ENCODE peak calls at places on chromosomes 4 and X, in nine cellular contexts. One of them, this sample, is unnamed.
A peak's percentile ranks its signal among the peaks of the same experiment; 100 is the strongest.

GRCh38 chrX:13123857-13124345 is 79.5 kb upstream of the FAM9C start:
- DNase-seq in IMR-90: peak; percentile 85
- DNase-seq in fibroblast of lung: peak; percentile 81
- DNase-seq in mesenchymal stem cell: peak; percentile 28
- DNase-seq in neural progenitor cell: no peak
- DNase-seq in H9: no peak
- DNase-seq in PC-3: peak; percentile 68
- DNase-seq in K562: no peak
- DNase-seq in SK-N-SH: no peak
- DNase-seq in this sample: peak; percentile 61

GRCh38 chr4:137129471-137130244 is 402.6 kb downstream of the PCDH18 start:
- DNase-seq in IMR-90: peak; percentile 67
- DNase-seq in fibroblast of lung: peak; percentile 45
- DNase-seq in mesenchymal stem cell: peak; percentile 51
- DNase-seq in neural progenitor cell: no peak
- DNase-seq in H9: no peak
- DNase-seq in PC-3: no peak
- DNase-seq in K562: no peak
- DNase-seq in SK-N-SH: no peak
- DNase-seq in this sample: no peak

GRCh38 chr4:58357947-58358346 is 1247.8 kb upstream of the IGFBP7 start:
- DNase-seq in IMR-90: no peak
- DNase-seq in fibroblast of lung: no peak
- DNase-seq in mesenchymal stem cell: no peak
- DNase-seq in neural progenitor cell: no peak
- DNase-seq in H9: no peak
- DNase-seq in PC-3: no peak
- DNase-seq in K562: no peak
- DNase-seq in SK-N-SH: no peak
- DNase-seq in this sample: no peak

GRCh38 chr4:48184891-48185290 is 50.8 kb upstream of the TXK start:
- DNase-seq in IMR-90: peak; percentile 38
- DNase-seq in fibroblast of lung: peak; percentile 42
- DNase-seq in mesenchymal stem cell: no peak
- DNase-seq in neural progenitor cell: no peak
- DNase-seq in H9: no peak
- DNase-seq in PC-3: no peak
- DNase-seq in K562: no peak
- DNase-seq in SK-N-SH: no peak
- DNase-seq in this sample: no peak

GRCh38 chr4:29966386-29966785 is 753.8 kb upstream of the PCDH7 start:
- DNase-seq in IMR-90: no peak
- DNase-seq in fibroblast of lung: no peak
- DNase-seq in mesenchymal stem cell: no peak
- DNase-seq in neural progenitor cell: peak; percentile 30
- DNase-seq in H9: no peak
- DNase-seq in PC-3: no peak
- DNase-seq in K562: no peak
- DNase-seq in SK-N-SH: no peak
- DNase-seq in this sample: no peak

GRCh38 chrX:17656035-17656418 is 81.3 kb upstream of the SCML1 start:
- DNase-seq in IMR-90: no peak
- DNase-seq in fibroblast of lung: no peak
- DNase-seq in mesenchymal stem cell: no peak
- DNase-seq in neural progenitor cell: peak; percentile 36
- DNase-seq in H9: no peak
- DNase-seq in PC-3: no peak
- DNase-seq in K562: no peak
- DNase-seq in SK-N-SH: peak; percentile 56
- DNase-seq in this sample: peak; percentile 75

GRCh38 chr4:104420766-104421165 is 73.9 kb downstream of the CXXC4 start:
- DNase-seq in IMR-90: no peak
- DNase-seq in fibroblast of lung: peak; percentile 41
- DNase-seq in mesenchymal stem cell: peak; percentile 24
- DNase-seq in neural progenitor cell: peak; percentile 67
- DNase-seq in H9: no peak
- DNase-seq in PC-3: no peak
- DNase-seq in K562: no peak
- DNase-seq in SK-N-SH: no peak
- DNase-seq in this sample: no peak

GRCh38 chrX:23900220-23900797 is 7.4 kb downstream of the APOO start:
- DNase-seq in IMR-90: no peak
- DNase-seq in fibroblast of lung: no peak
- DNase-seq in mesenchymal stem cell: peak; percentile 65
- DNase-seq in neural progenitor cell: no peak
- DNase-seq in H9: no peak
- DNase-seq in PC-3: no peak
- DNase-seq in K562: no peak
- DNase-seq in SK-N-SH: no peak
- DNase-seq in this sample: no peak

GRCh38 chrX:119541188-119541587 is 24.0 kb downstream of the STEEP1 start:
- DNase-seq in IMR-90: peak; percentile 86
- DNase-seq in fibroblast of lung: peak; percentile 74
- DNase-seq in mesenchymal stem cell: peak; percentile 81
- DNase-seq in neural progenitor cell: no peak
- DNase-seq in H9: peak; percentile 54
- DNase-seq in PC-3: peak; percentile 71
- DNase-seq in K562: no peak
- DNase-seq in SK-N-SH: no peak
- DNase-seq in this sample: peak; percentile 72

GRCh38 chr4:26116057-26116456 is 202.0 kb downstream of the SMIM20 start:
- DNase-seq in IMR-90: no peak
- DNase-seq in fibroblast of lung: no peak
- DNase-seq in mesenchymal stem cell: no peak
- DNase-seq in neural progenitor cell: no peak
- DNase-seq in H9: no peak
- DNase-seq in PC-3: peak; percentile 14
- DNase-seq in K562: no peak
- DNase-seq in SK-N-SH: no peak
- DNase-seq in this sample: no peak

GRCh38 chr4:25486171-25486570 is 109.1 kb downstream of the ANAPC4 start:
- DNase-seq in IMR-90: no peak
- DNase-seq in fibroblast of lung: peak; percentile 62
- DNase-seq in mesenchymal stem cell: no peak
- DNase-seq in neural progenitor cell: no peak
- DNase-seq in H9: no peak
- DNase-seq in PC-3: peak; percentile 50
- DNase-seq in K562: no peak
- DNase-seq in SK-N-SH: no peak
- DNase-seq in this sample: no peak

GRCh38 chrX:68416592-68416991 is 16.7 kb downstream of the OPHN1 start:
- DNase-seq in IMR-90: no peak
- DNase-seq in fibroblast of lung: peak; percentile 68
- DNase-seq in mesenchymal stem cell: peak; percentile 31
- DNase-seq in neural progenitor cell: no peak
- DNase-seq in H9: no peak
- DNase-seq in PC-3: peak; percentile 88
- DNase-seq in K562: no peak
- DNase-seq in SK-N-SH: no peak
- DNase-seq in this sample: no peak

GRCh38 chr4:69830529-69831269 is 29.2 kb downstream of the SULT1E1 start:
- DNase-seq in IMR-90: no peak
- DNase-seq in fibroblast of lung: peak; percentile 27
- DNase-seq in mesenchymal stem cell: no peak
- DNase-seq in neural progenitor cell: no peak
- DNase-seq in H9: peak; percentile 45
- DNase-seq in PC-3: peak; percentile 83
- DNase-seq in K562: no peak
- DNase-seq in SK-N-SH: no peak
- DNase-seq in this sample: no peak

GRCh38 chr4:46992338-46992737 is 1.0 kb downstream of the GABRA4 start:
- DNase-seq in IMR-90: no peak
- DNase-seq in fibroblast of lung: no peak
- DNase-seq in mesenchymal stem cell: no peak
- DNase-seq in neural progenitor cell: peak; percentile 4
- DNase-seq in H9: no peak
- DNase-seq in PC-3: no peak
- DNase-seq in K562: no peak
- DNase-seq in SK-N-SH: no peak
- DNase-seq in this sample: peak; percentile 5

GRCh38 chrX:16436348-16437188 is 213.4 kb upstream of the S100G start:
- DNase-seq in IMR-90: peak; percentile 75
- DNase-seq in fibroblast of lung: peak; percentile 51
- DNase-seq in mesenchymal stem cell: peak; percentile 65
- DNase-seq in neural progenitor cell: peak; percentile 91
- DNase-seq in H9: peak; percentile 82
- DNase-seq in PC-3: peak; percentile 91
- DNase-seq in K562: peak; percentile 58
- DNase-seq in SK-N-SH: peak; percentile 55
- DNase-seq in this sample: peak; percentile 74

GRCh38 chr4:1763070-1763549 is 30.0 kb upstream of the FGFR3 start:
- DNase-seq in IMR-90: no peak
- DNase-seq in fibroblast of lung: no peak
- DNase-seq in mesenchymal stem cell: no peak
- DNase-seq in neural progenitor cell: no peak
- DNase-seq in H9: no peak
- DNase-seq in PC-3: no peak
- DNase-seq in K562: no peak
- DNase-seq in SK-N-SH: no peak
- DNase-seq in this sample: no peak

GRCh38 chr4:36677122-36677521 is 395.7 kb downstream of the DTHD1 start:
- DNase-seq in IMR-90: no peak
- DNase-seq in fibroblast of lung: peak; percentile 1
- DNase-seq in mesenchymal stem cell: no peak
- DNase-seq in neural progenitor cell: no peak
- DNase-seq in H9: no peak
- DNase-seq in PC-3: no peak
- DNase-seq in K562: no peak
- DNase-seq in SK-N-SH: no peak
- DNase-seq in this sample: peak; percentile 32

GRCh38 chrX:25527596-25527995 is 511.8 kb upstream of the ARX start:
- DNase-seq in IMR-90: no peak
- DNase-seq in fibroblast of lung: no peak
- DNase-seq in mesenchymal stem cell: no peak
- DNase-seq in neural progenitor cell: no peak
- DNase-seq in H9: no peak
- DNase-seq in PC-3: no peak
- DNase-seq in K562: no peak
- DNase-seq in SK-N-SH: no peak
- DNase-seq in this sample: no peak

GRCh38 chr4:177356921-177357320 is 47.2 kb downstream of the NEIL3 start:
- DNase-seq in IMR-90: peak; percentile 34
- DNase-seq in fibroblast of lung: peak; percentile 28
- DNase-seq in mesenchymal stem cell: peak; percentile 12
- DNase-seq in neural progenitor cell: no peak
- DNase-seq in H9: no peak
- DNase-seq in PC-3: peak; percentile 46
- DNase-seq in K562: no peak
- DNase-seq in SK-N-SH: no peak
- DNase-seq in this sample: no peak

GRCh38 chr4:120718979-120719566 is 203.5 kb downstream of the PRDM5 start:
- DNase-seq in IMR-90: peak; percentile 49
- DNase-seq in fibroblast of lung: peak; percentile 40
- DNase-seq in mesenchymal stem cell: peak; percentile 51
- DNase-seq in neural progenitor cell: peak; percentile 56
- DNase-seq in H9: peak; percentile 43
- DNase-seq in PC-3: peak; percentile 51
- DNase-seq in K562: no peak
- DNase-seq in SK-N-SH: peak; percentile 34
- DNase-seq in this sample: peak; percentile 50

GRCh38 chr4:51845736-51846135 is 2.8 kb downstream of the DCUN1D4 start:
- DNase-seq in IMR-90: no peak
- DNase-seq in fibroblast of lung: no peak
- DNase-seq in mesenchymal stem cell: no peak
- DNase-seq in neural progenitor cell: no peak
- DNase-seq in H9: no peak
- DNase-seq in PC-3: no peak
- DNase-seq in K562: no peak
- DNase-seq in SK-N-SH: no peak
- DNase-seq in this sample: no peak
- H3K4me2 ChIP-seq in IMR-90: no peak overlapping the region
- H3K4me2 ChIP-seq in fibroblast of lung: peak overlapping the region; percentile 45
- H3K4me2 ChIP-seq in mesenchymal stem cell: no peak overlapping the region
- H3K4me2 ChIP-seq in neural progenitor cell: peak overlapping the region; percentile 87
- H3K4me2 ChIP-seq in H9: no peak overlapping the region
- H3K4me2 ChIP-seq in PC-3: peak overlapping the region; percentile 85
- H3K4me2 ChIP-seq in K562: no peak overlapping the region
- H3K4me2 ChIP-seq in SK-N-SH: peak overlapping the region; percentile 76
- H3K4me2 ChIP-seq in this sample: peak overlapping the region; percentile 95

DNA sequence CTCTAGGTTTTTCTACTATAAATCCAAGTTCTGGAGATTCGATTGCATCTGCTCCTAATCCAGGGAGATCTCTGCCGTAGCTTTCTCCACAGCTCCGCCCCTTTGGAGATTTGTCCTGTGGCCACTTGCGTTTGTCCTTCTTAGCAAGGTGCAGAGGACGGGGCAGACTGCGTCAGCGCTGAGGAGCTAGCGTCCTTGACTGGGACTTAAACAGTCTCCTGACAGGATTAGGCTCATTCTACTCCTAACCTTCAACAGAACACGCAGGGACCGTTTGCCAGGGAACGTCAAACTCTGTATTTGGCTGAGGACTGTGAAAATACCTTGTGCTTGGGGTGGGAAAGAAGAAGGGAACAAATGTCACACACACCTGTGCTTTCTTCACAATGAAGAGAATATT is 38.6 kb downstream of the SORBS2 start:
- DNase-seq in IMR-90: no peak
- DNase-seq in fibroblast of lung: no peak
- DNase-seq in mesenchymal stem cell: no peak
- DNase-seq in neural progenitor cell: peak; percentile 42
- DNase-seq in H9: peak; percentile 43
- DNase-seq in PC-3: no peak
- DNase-seq in K562: no peak
- DNase-seq in SK-N-SH: no peak
- DNase-seq in this sample: no peak
- H3K4me2 ChIP-seq in IMR-90: no peak overlapping the region
- H3K4me2 ChIP-seq in fibroblast of lung: no peak overlapping the region
- H3K4me2 ChIP-seq in mesenchymal stem cell: no peak overlapping the region
- H3K4me2 ChIP-seq in neural progenitor cell: peak overlapping the region; percentile 25
- H3K4me2 ChIP-seq in H9: peak overlapping the region; percentile 92
- H3K4me2 ChIP-seq in PC-3: no peak overlapping the region
- H3K4me2 ChIP-seq in K562: no peak overlapping the region
- H3K4me2 ChIP-seq in SK-N-SH: no peak overlapping the region
- H3K4me2 ChIP-seq in this sample: peak overlapping the region; percentile 84

DNA sequence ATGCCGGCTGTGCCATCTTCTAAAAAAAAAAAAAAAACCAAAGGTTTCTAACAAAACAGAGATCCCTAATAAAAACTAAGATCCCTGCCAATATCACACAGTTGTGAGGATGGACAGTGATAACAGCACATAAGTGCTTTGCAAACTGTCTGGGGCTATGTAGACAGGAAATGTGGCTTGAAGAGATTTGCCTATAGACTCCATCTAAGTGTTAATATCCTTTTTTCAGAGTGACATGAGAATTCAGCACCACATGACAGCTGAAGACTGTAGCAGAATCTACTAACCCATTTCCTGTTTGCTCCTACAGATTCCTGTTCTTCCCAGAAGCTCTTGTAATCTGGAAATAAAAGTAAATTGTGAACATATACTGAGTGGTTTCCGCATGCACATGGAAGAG is 215.4 kb downstream of the KDR start:
- DNase-seq in IMR-90: no peak
- DNase-seq in fibroblast of lung: no peak
- DNase-seq in mesenchymal stem cell: no peak
- DNase-seq in neural progenitor cell: no peak
- DNase-seq in H9: no peak
- DNase-seq in PC-3: no peak
- DNase-seq in K562: no peak
- DNase-seq in SK-N-SH: no peak
- DNase-seq in this sample: peak; percentile 8
- H3K4me2 ChIP-seq in IMR-90: no peak overlapping the region
- H3K4me2 ChIP-seq in fibroblast of lung: no peak overlapping the region
- H3K4me2 ChIP-seq in mesenchymal stem cell: no peak overlapping the region
- H3K4me2 ChIP-seq in neural progenitor cell: no peak overlapping the region
- H3K4me2 ChIP-seq in H9: no peak overlapping the region
- H3K4me2 ChIP-seq in PC-3: no peak overlapping the region
- H3K4me2 ChIP-seq in K562: no peak overlapping the region
- H3K4me2 ChIP-seq in SK-N-SH: no peak overlapping the region
- H3K4me2 ChIP-seq in this sample: no peak overlapping the region

GRCh38 chrX:55767100-55767499 is 49.6 kb downstream of the RRAGB start:
- DNase-seq in IMR-90: peak; percentile 31
- DNase-seq in fibroblast of lung: peak; percentile 53
- DNase-seq in mesenchymal stem cell: no peak
- DNase-seq in neural progenitor cell: no peak
- DNase-seq in H9: no peak
- DNase-seq in PC-3: peak; percentile 59
- DNase-seq in K562: no peak
- DNase-seq in SK-N-SH: no peak
- DNase-seq in this sample: no peak
- H3K4me2 ChIP-seq in IMR-90: no peak overlapping the region
- H3K4me2 ChIP-seq in fibroblast of lung: no peak overlapping the region
- H3K4me2 ChIP-seq in mesenchymal stem cell: no peak overlapping the region
- H3K4me2 ChIP-seq in neural progenitor cell: no peak overlapping the region
- H3K4me2 ChIP-seq in H9: no peak overlapping the region
- H3K4me2 ChIP-seq in PC-3: peak overlapping the region; percentile 14
- H3K4me2 ChIP-seq in K562: no peak overlapping the region
- H3K4me2 ChIP-seq in SK-N-SH: no peak overlapping the region
- H3K4me2 ChIP-seq in this sample: no peak overlapping the region

This sample was measured in osteoblast.